ENCODE peak calls at places on chromosomes 1 and 21, in four cellular contexts. H is skeletal muscle cell; J is lower lobe of right lung; Y is stimulated activated CD8-positive, alpha-beta memory T cell treated with anti-CD3 and anti-CD28 coated beads, Interleukin-15, amount 100 ng/mL, for 24 hours. P is an unnamed sample.

GRCh38 chr1:234579967-234580366 is 30.0 kb downstream of the IRF2BP2 start:
- DNase-seq in H (no peak), J (no peak), Y (no peak), P (no peak)

GRCh38 chr1:3409737-3410434 is 44.6 kb upstream of the ARHGEF16 start:
- DNase-seq in H (peak; percentile 16), J (no peak), Y (no peak), P (no peak)

GRCh38 chr1:228781161-228781771 is 46.0 kb downstream of the RHOU start:
- DNase-seq in H (no peak), J (peak; percentile 57), Y (no peak), P (no peak)

GRCh38 chr1:65958561-65959350 is 166.1 kb downstream of the PDE4B start:
- DNase-seq in H (no peak), J (peak; percentile 50), Y (no peak), P (no peak)

GRCh38 chr1:2411801-2412394 is 466 bp downstream of the PEX10 start:
- DNase-seq in H (no peak), J (peak; percentile 63), Y (no peak), P (peak; percentile 50)

GRCh38 chr1:118767971-118768370 is 220.2 kb downstream of the TBX15 start:
- DNase-seq in H (no peak), J (no peak), Y (no peak), P (no peak)

GRCh38 chr21:33198346-33199135 is 31.2 kb upstream of the IFNAR2 start:
- DNase-seq in H (peak; percentile 26), J (peak; percentile 76), Y (no peak), P (no peak)

GRCh38 chr1:4689941-4690635 is 35.7 kb downstream of the AJAP1 start:
- DNase-seq in H (no peak), J (no peak), Y (no peak), P (no peak)